ENCODE peak calls at places on chromosomes 16 and 17, in five cellular contexts. W is uterus, B is OCI-LY7, O is brain microvascular endothelial cell, F is GM23338. H is an unnamed sample.

GRCh38 chr16:13554020-13554419 is 365.9 kb upstream of the ERCC4 start:
- DNase-seq in O (no peak), W (no peak), B (peak), F (no peak), H (no peak)

GRCh38 chr17:8946476-8946875 is 19.0 kb downstream of the PIK3R5 start:
- DNase-seq in W (no peak), B (no peak), F (no peak), O (peak), H (no peak)

GRCh38 chr16:30151091-30151490 is 28.1 kb upstream of the MAPK3 start:
- DNase-seq in O (no peak), B (no peak), F (no peak), W (no peak), H (no peak)

GRCh38 chr17:78580277-78580804 is 3.1 kb upstream of the DNAH17 start:
- DNase-seq in B (no peak), W (no peak), O (no peak), F (no peak), H (no peak)

GRCh38 chr16:16144416-16144815 is 78.9 kb downstream of the ABCC6 start:
- DNase-seq in O (no peak), W (no peak), F (no peak), B (no peak), H (peak)

GRCh38 chr16:57383276-57384247 is 11.3 kb downstream of the CX3CL1 start:
- DNase-seq in F (no peak), B (no peak), W (peak), O (peak), H (peak)

GRCh38 chr16:28967156-28967555 is 7.4 kb upstream of the SPNS1 start:
- DNase-seq in F (no peak), O (no peak), B (no peak), W (no peak), H (no peak)

GRCh38 chr17:45431531-45432404 is 902 bp downstream of the ARHGAP27 start:
- DNase-seq in W (peak), O (no peak), F (peak), B (peak), H (peak)

GRCh38 chr17:67474081-67474661 is 97.1 kb downstream of the PITPNC1 start:
- DNase-seq in F (peak), W (peak), O (peak), B (no peak), H (no peak)

DNA sequence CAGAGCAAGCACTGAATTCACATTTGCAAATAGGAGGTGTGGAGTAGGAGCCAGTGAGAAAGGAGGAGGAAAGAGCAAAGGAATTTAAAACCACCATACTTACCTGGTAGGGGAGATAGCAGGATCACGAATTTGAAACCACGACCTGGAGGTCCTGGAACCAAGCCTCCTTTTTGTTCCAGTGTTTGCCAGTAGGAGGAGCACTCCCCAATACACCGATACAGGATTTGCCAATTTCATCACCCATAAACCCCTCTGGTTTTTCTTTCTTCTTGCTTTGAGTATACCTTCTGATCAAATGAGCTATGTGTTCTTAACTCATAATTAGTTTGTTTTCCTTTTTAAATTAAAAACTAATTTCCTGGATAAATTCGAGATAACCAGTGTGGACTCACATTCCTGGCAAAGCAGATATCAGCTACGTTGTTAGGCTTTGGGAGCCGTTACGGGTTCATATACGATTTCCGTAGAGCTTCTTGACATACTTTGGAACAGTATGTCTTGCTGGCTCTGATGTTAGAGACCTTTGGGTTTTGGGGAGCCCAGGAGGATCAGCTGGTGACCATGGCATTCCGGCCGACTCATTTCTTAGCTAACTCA is 22.7 kb downstream of the BCO1 start:
- DNase-seq in F (peak), O (no peak), W (no peak), B (peak), H (no peak)
- TF ChIP-seq CTCF in F (peak), O (peak), W (peak), B (peak), H (peak)

GRCh38 chr17:79916991-79917901 is 78.0 kb upstream of the CBX4 start:
- DNase-seq in W (no peak), B (no peak), F (no peak), O (no peak), H (no peak)
- H3K27ac ChIP-seq in W (no peak), B (no peak), F (no peak), O (no peak), H (no peak)

GRCh38 chr17:50540485-50541401 is 6.2 kb upstream of the SPATA20 start:
- DNase-seq in B (no peak), W (no peak), F (no peak), O (no peak), H (no peak)

GRCh38 chr17:50539762-50540440 is 7.1 kb upstream of the SPATA20 start:
- DNase-seq in F (peak), W (no peak), B (no peak), O (no peak), H (peak)

GRCh38 chr17:50541402-50541915 is 5.5 kb upstream of the SPATA20 start:
- DNase-seq in B (no peak), F (no peak), W (no peak), O (no peak), H (no peak)

GRCh38 chr17:50542795-50543774 is 3.9 kb upstream of the SPATA20 start:
- DNase-seq in W (no peak), F (no peak), B (no peak), O (no peak), H (no peak)

GRCh38 chr17:50541916-50542688 is 4.9 kb upstream of the SPATA20 start:
- DNase-seq in B (peak), W (peak), F (peak), O (peak), H (peak)
- TF ChIP-seq CTCF in B (peak), W (peak), F (no peak), O (peak), H (peak)

DNA sequence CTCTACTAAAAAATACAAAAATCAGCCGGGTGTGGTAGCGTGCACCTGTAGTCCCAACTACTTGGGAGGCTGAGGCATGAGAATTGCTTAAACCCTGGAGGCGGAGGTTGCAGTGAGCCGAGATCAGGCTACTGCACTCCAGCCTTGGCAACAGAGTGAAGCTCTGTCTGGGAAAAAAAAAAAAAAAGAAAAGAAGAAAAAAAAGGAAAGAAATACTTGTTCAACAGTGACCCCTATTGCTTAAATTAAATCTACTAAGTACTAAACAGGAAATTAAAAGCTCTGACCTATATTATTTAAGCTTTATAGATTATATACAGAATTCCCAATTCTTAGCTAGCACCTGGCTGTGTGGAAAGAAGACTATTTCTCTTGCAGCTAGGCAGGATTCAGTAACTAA is 48.9 kb downstream of the FBXL20 start:
- DNase-seq in W (no peak), O (no peak), B (no peak), F (peak), H (no peak)
- H3K27ac ChIP-seq in W (no peak), O (no peak), B (no peak), F (no peak), H (no peak)

GRCh38 chr17:17681187-17681743 is at the start of gene RAI1:
- DNase-seq in W (peak), F (peak), O (no peak), B (peak), H (peak)
- TF ChIP-seq CTCF in W (peak), F (peak), O (peak), B (peak), H (peak)

GRCh38 chr17:60743812-60744211 is 66.2 kb downstream of the BCAS3 start:
- DNase-seq in O (no peak), W (no peak), F (peak), B (no peak), H (peak)
- H3K27ac ChIP-seq in O (peak), W (no peak), F (peak), B (no peak), H (no peak)

GRCh38 chr17:72657467-72658317 is 434.8 kb downstream of the SLC39A11 start:
- DNase-seq in O (no peak), W (no peak), B (no peak), F (peak), H (no peak)
- TF ChIP-seq CTCF in O (peak), W (no peak), B (peak), F (peak), H (no peak)

GRCh38 chr17:7775058-7775457 is 57.5 kb downstream of the DNAH2 start:
- DNase-seq in B (no peak), F (no peak), O (no peak), W (no peak), H (no peak)

GRCh38 chr17:7781467-7781866 is 52.5 kb upstream of the KDM6B start:
- DNase-seq in F (no peak), B (peak), O (no peak), W (no peak), H (no peak)

GRCh38 chr17:7774037-7774659 is 56.6 kb downstream of the DNAH2 start:
- DNase-seq in F (no peak), B (no peak), O (peak), W (no peak), H (no peak)

GRCh38 chr17:7780736-7781135 is 53.3 kb upstream of the KDM6B start:
- DNase-seq in O (no peak), W (no peak), F (no peak), B (no peak), H (no peak)

GRCh38 chr17:7777017-7777416 is 57.0 kb upstream of the KDM6B start:
- DNase-seq in F (no peak), B (no peak), O (no peak), W (no peak), H (no peak)
- H3K27ac ChIP-seq in F (no peak), B (no peak), O (no peak), W (no peak), H (no peak)